ENCODE peak calls at places on chromosomes 12 and 14, in six cellular contexts. S is A549, N is HL-60, I is AG04450, P is mucosa of descending colon, E is epithelial cell of proximal tubule. F is an unnamed sample.

GRCh38 chr12:89517648-89518047 is 6.9 kb downstream of the GALNT4 start:
- DNase-seq in S (no peak), P (no peak), I (no peak), N (no peak), E (no peak), F (no peak)

GRCh38 chr12:65755596-65755978 is 68.7 kb upstream of the HMGA2 start:
- DNase-seq in N (no peak), I (no peak), E (no peak), P (no peak), S (no peak), F (no peak)

GRCh38 chr14:61505815-61506809 is 184.7 kb downstream of the PRKCH start:
- DNase-seq in N (no peak), I (no peak), E (peak), P (no peak), S (no peak), F (no peak)

GRCh38 chr12:52398176-52398575 is 8.0 kb downstream of the KRT82 start:
- DNase-seq in N (no peak), P (no peak), E (no peak), S (no peak), I (no peak), F (no peak)

GRCh38 chr12:39327965-39328364 is 115.0 kb downstream of the KIF21A start:
- DNase-seq in I (no peak), P (no peak), N (no peak), S (no peak), E (no peak), F (no peak)

GRCh38 chr14:74207943-74208342 is 31.3 kb upstream of the VSX2 start:
- DNase-seq in E (no peak), I (no peak), N (no peak), S (no peak), P (no peak), F (no peak)

GRCh38 chr12:118164798-118165486 is 29.0 kb downstream of the PEBP1 start:
- DNase-seq in P (no peak), N (no peak), I (no peak), S (peak), E (no peak), F (no peak)

GRCh38 chr14:22890416-22890815 is 7.4 kb downstream of the REM2 start:
- DNase-seq in S (no peak), N (no peak), P (no peak), E (no peak), I (no peak), F (no peak)

GRCh38 chr12:109197327-109197726 is 80.9 kb downstream of the ACACB start:
- DNase-seq in S (peak), E (no peak), I (no peak), N (no peak), P (no peak), F (no peak)

GRCh38 chr14:102183922-102184677 is 44.4 kb downstream of the WDR20 start:
- DNase-seq in E (no peak), I (no peak), S (no peak), N (no peak), P (no peak), F (no peak)

GRCh38 chr12:112822056-112822455 is 30.5 kb downstream of the RPH3A start:
- DNase-seq in P (no peak), S (no peak), N (no peak), I (no peak), E (no peak), F (no peak)

GRCh38 chr12:57898308-57898970 is 42.9 kb upstream of the ATP23 start:
- DNase-seq in E (no peak), S (no peak), P (no peak), I (no peak), N (no peak), F (no peak)

GRCh38 chr12:18355429-18355828 is 94.1 kb downstream of the PIK3C2G start:
- DNase-seq in E (no peak), I (no peak), N (no peak), P (no peak), S (no peak), F (no peak)

GRCh38 chr12:108724054-108724889 is 7.0 kb downstream of the CORO1C start:
- DNase-seq in N (no peak), P (no peak), E (no peak), I (no peak), S (no peak), F (no peak)

GRCh38 chr12:2513141-2514037 is 281.4 kb upstream of the FKBP4 start:
- DNase-seq in S (no peak), I (no peak), P (no peak), N (no peak), E (no peak), F (no peak)

GRCh38 chr12:7450667-7451066 is 6.7 kb upstream of the CD163L1 start:
- DNase-seq in E (no peak), S (peak), N (no peak), I (no peak), P (no peak), F (no peak)

GRCh38 chr14:50056457-50056856 is 59.9 kb downstream of the VCPKMT start:
- DNase-seq in P (no peak), S (no peak), N (no peak), E (no peak), I (no peak), F (no peak)

GRCh38 chr14:69612014-69612758 is 790 bp downstream of the SUSD6 start:
- DNase-seq in P (peak), N (no peak), I (no peak), S (peak), E (no peak), F (peak)

GRCh38 chr14:22974530-22975313 is 7.6 kb downstream of the AJUBA start:
- DNase-seq in I (no peak), S (no peak), E (no peak), P (no peak), N (no peak), F (no peak)

GRCh38 chr12:32240210-32240609 is 133.6 kb downstream of the BICD1 start:
- DNase-seq in E (no peak), P (no peak), S (no peak), N (no peak), I (no peak), F (no peak)

GRCh38 chr12:50533203-50533584 is 28.4 kb downstream of the DIP2B start:
- DNase-seq in P (no peak), N (no peak), E (no peak), S (no peak), I (no peak), F (no peak)

GRCh38 chr14:100384819-100385813 is 62.0 kb downstream of the SLC25A47 start:
- DNase-seq in N (no peak), P (no peak), E (no peak), I (no peak), S (peak), F (no peak)

GRCh38 chr12:119689935-119690500 is 22.1 kb downstream of the PRKAB1 start:
- DNase-seq in E (no peak), I (no peak), S (no peak), N (no peak), P (no peak), F (no peak)

GRCh38 chr12:66584673-66585072 is 94.2 kb downstream of the GRIP1 start:
- DNase-seq in I (no peak), N (no peak), E (no peak), P (no peak), S (no peak), F (no peak)

GRCh38 chr12:46839964-46840363 is 14.2 kb upstream of the SLC38A4 start:
- DNase-seq in I (no peak), P (no peak), N (no peak), S (no peak), E (no peak), F (no peak)

GRCh38 chr12:79020106-79020505 is 155.5 kb downstream of the SYT1 start:
- DNase-seq in P (no peak), E (no peak), I (no peak), N (no peak), S (no peak), F (no peak)

GRCh38 chr12:109759595-109759994 is 46.0 kb downstream of the FAM222A start:
- DNase-seq in E (no peak), S (no peak), N (no peak), P (no peak), I (no peak), F (peak)

GRCh38 chr12:28427046-28427445 is 236.8 kb downstream of the CCDC91 start:
- DNase-seq in E (no peak), I (no peak), P (no peak), N (no peak), S (no peak), F (no peak)

GRCh38 chr12:82595946-82596345 is 90.8 kb upstream of the TMTC2 start:
- DNase-seq in S (no peak), N (no peak), I (no peak), E (no peak), P (no peak), F (no peak)

GRCh38 chr12:52870361-52871290 is 21.8 kb upstream of the KRT78 start:
- DNase-seq in P (peak), S (peak), N (no peak), E (no peak), I (no peak), F (peak)

DNA sequence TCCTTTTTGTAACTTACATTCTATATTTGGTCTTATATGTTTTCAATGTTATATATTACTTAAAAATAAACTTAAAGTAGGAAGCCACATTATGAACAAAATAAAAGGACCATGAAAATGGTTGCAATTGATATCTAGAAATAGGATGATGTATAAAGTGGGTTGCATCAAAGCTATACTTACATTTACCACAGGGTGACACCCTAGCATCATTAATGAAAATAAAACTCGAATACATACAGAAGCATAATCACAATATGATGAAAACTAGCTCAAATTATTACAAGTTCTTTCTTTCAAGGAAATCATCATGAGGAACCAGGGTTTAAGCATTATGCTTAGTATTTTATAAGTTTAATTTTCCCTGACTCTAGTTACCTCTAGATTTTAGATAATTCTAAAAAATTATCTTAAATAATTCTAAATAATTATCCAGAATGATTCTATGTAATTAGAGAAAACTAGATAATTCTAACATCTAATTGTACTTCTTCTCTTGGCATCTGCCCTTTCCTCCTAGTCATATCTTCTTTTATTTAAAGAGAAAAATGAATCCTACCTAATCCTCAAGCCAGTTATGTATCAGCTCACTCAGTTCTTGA is 31.2 kb downstream of the TAS2R7 start:
- DNase-seq in E (no peak), N (no peak), S (peak), P (no peak), I (peak), F (no peak)
- TF ChIP-seq CTCF in E (peak), N (peak), S (peak), P (no peak), I (peak), F (no peak)

GRCh38 chr14:105987563-105987962 is 461.2 kb downstream of the TMEM121 start:
- DNase-seq in N (no peak), E (no peak), P (no peak), S (no peak), I (no peak), F (no peak)
- TF ChIP-seq CTCF in N (no peak), E (no peak), P (no peak), S (no peak), I (no peak), F (no peak)

DNA sequence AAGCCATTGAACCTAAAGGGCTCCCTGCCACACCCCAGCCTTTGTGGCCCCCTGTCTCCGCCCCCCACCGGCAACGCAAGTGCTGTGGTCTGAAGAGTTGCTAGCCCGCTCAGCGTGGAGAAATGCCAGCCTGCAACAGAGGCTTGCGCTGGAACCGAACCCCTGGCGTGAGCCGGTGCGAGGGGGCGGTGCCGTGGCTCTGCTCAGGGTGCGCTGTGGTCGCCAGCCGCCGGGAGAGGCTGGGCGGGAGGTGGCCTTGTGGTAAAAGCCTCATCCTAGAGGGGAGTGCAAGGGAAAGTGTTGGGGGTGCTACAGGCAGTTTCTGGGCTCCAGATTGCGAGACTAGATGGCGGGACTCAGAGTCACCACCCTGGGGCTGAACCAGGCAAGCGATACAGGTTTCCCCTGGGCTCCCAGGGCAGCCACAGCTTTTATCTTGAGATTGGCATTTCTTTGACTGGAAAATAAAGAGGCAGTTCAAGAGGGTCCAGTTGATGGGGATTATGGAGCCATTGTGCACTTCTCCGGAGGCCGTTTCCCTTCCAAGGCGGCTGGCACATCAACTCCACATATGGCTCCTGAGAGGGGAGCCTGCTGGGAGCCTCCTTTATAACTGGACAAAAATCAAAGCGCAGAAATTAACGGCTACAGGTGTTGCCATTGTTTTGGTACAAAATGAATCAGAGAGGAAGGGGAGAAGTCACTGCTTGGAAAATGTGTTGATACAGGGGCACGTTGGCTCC is 2.3 kb downstream of the PLXNC1 start:
- DNase-seq in N (no peak), E (no peak), S (no peak), P (peak), I (no peak), F (peak)
- TF ChIP-seq CTCF in N (no peak), E (no peak), S (no peak), P (no peak), I (no peak), F (no peak)

GRCh38 chr12:122145505-122146330 is 28.3 kb downstream of the IL31 start:
- DNase-seq in S (no peak), I (no peak), N (no peak), E (no peak), P (no peak), F (no peak)
- TF ChIP-seq CTCF in S (no peak), I (no peak), N (no peak), E (no peak), P (no peak), F (no peak)

GRCh38 chr14:70873627-70874026 is 33.6 kb upstream of the PCNX1 start:
- DNase-seq in N (no peak), P (no peak), S (no peak), I (no peak), E (no peak), F (no peak)
- TF ChIP-seq CTCF in N (no peak), P (no peak), S (no peak), I (no peak), E (no peak), F (no peak)

GRCh38 chr14:32011225-32011624 is 65.9 kb upstream of the ARHGAP5 start:
- DNase-seq in I (no peak), E (no peak), P (no peak), S (no peak), N (no peak), F (no peak)

GRCh38 chr14:32012062-32012461 is 65.0 kb upstream of the ARHGAP5 start:
- DNase-seq in N (no peak), I (no peak), P (no peak), E (no peak), S (no peak), F (no peak)

GRCh38 chr14:32014498-32014897 is 62.6 kb upstream of the ARHGAP5 start:
- DNase-seq in N (no peak), I (no peak), P (no peak), S (no peak), E (no peak), F (no peak)

GRCh38 chr14:32012571-32012970 is 64.5 kb upstream of the ARHGAP5 start:
- DNase-seq in E (no peak), N (no peak), P (no peak), I (no peak), S (no peak), F (no peak)

DNA sequence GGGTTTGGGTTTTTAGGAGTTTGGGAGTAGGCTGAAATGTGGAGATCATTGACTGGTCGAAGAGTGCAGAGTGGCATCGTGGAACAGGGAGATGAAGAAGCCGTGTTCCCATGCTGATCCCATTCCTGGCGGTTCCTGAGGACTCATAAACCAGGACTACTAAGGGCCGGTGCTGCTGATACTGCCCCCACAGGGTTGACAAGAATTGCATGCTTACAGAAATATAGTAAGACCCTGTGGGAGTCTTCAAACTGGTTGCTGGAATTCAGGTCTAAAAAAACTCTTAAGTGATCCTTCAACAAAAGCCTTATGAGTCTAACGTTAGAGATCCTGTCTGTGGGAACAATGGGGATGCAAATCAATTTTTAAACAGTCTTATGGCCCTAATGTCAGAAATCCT is 64.0 kb upstream of the ARHGAP5 start:
- DNase-seq in P (no peak), I (no peak), N (no peak), S (no peak), E (no peak), F (no peak)
- TF ChIP-seq CTCF in P (no peak), I (no peak), N (no peak), S (no peak), E (peak), F (no peak)

F was measured in activated B cell treated with CpG ODN at 0.5 μM for 24 hours.